ENCODE peak calls at places on chromosome X, in seven cellular contexts. T is K562, O is transverse colon, J is sigmoid colon, W is tibial nerve, U is A549, L is ovary. A is an unnamed sample.
A peak's percentile ranks its signal among the peaks of the same experiment; 100 is the strongest.

GRCh38 chrX:154374361-154375155 is at the start of gene FLNA:
- DNase-seq in T (no peak), O (peak; percentile 58), J (peak; percentile 89), W (no peak), U (no peak), L (peak; percentile 54), A (peak; percentile 53)

GRCh38 chrX:16603822-16604221 is 46.1 kb upstream of the S100G start:
- DNase-seq in T (no peak), O (no peak), J (no peak), W (no peak), U (no peak), L (no peak), A (no peak)

GRCh38 chrX:131985526-131986049 is 37.5 kb upstream of the STK26 start:
- DNase-seq in T (peak; percentile 28), O (no peak), J (no peak), W (no peak), U (no peak), L (no peak), A (no peak)

GRCh38 chrX:119240356-119240755 is 4.3 kb downstream of the PGRMC1 start:
- DNase-seq in T (no peak), O (no peak), J (no peak), W (no peak), U (no peak), L (no peak), A (no peak)

GRCh38 chrX:70129811-70130210 is 3.4 kb upstream of the IGBP1 start:
- DNase-seq in T (no peak), O (no peak), J (no peak), W (no peak), U (no peak), L (no peak), A (no peak)

GRCh38 chrX:42615161-42615563 is 162.8 kb downstream of the PPP1R2C start:
- DNase-seq in T (no peak), O (peak; percentile 68), J (no peak), W (no peak), U (no peak), L (no peak), A (no peak)

GRCh38 chrX:12789976-12790375 is 1.2 kb upstream of the PRPS2 start:
- DNase-seq in T (no peak), O (no peak), J (no peak), W (no peak), U (no peak), L (no peak), A (no peak)

GRCh38 chrX:136055651-136056221 is 70.5 kb downstream of the SLC9A6 start:
- DNase-seq in T (no peak), O (no peak), J (peak; percentile 91), W (peak; percentile 50), U (no peak), L (peak; percentile 22), A (no peak)

GRCh38 chrX:40105791-40106676 is 8.3 kb upstream of the BCOR start:
- DNase-seq in T (peak; percentile 51), O (peak; percentile 78), J (peak; percentile 87), W (peak; percentile 52), U (peak; percentile 38), L (peak; percentile 71), A (peak; percentile 77)

GRCh38 chrX:46386511-46386910 is 158.7 kb downstream of the ZNF674 start:
- DNase-seq in T (no peak), O (no peak), J (no peak), W (no peak), U (no peak), L (no peak), A (no peak)

GRCh38 chrX:101383679-101384078 is 2.3 kb downstream of the BTK start:
- DNase-seq in T (no peak), O (peak; percentile 26), J (no peak), W (no peak), U (no peak), L (no peak), A (no peak)

GRCh38 chrX:100643943-100644587 is at the start of gene SRPX2:
- DNase-seq in T (no peak), O (peak; percentile 50), J (peak; percentile 85), W (peak; percentile 60), U (peak; percentile 51), L (peak; percentile 48), A (no peak)

GRCh38 chrX:80812176-80812575 is 2.5 kb upstream of the BRWD3 start:
- DNase-seq in T (no peak), O (peak; percentile 19), J (no peak), W (peak; percentile 5), U (no peak), L (no peak), A (no peak)

GRCh38 chrX:4932790-4933189 is 1219.3 kb upstream of the PRKX start:
- DNase-seq in T (no peak), O (no peak), J (no peak), W (no peak), U (no peak), L (no peak), A (no peak)

GRCh38 chrX:124467202-124467601 is 120.8 kb downstream of the SH2D1A start:
- DNase-seq in T (no peak), O (no peak), J (no peak), W (no peak), U (no peak), L (no peak), A (no peak)

GRCh38 chrX:125998432-125998831 is 167.7 kb downstream of the DCAF12L2 start:
- DNase-seq in T (no peak), O (no peak), J (no peak), W (no peak), U (no peak), L (no peak), A (no peak)

GRCh38 chrX:110188701-110189558 is 129.0 kb downstream of the AMMECR1 start:
- DNase-seq in T (no peak), O (no peak), J (no peak), W (no peak), U (no peak), L (no peak), A (no peak)

GRCh38 chrX:150486011-150486410 is 82.4 kb upstream of the MTM1 start:
- DNase-seq in T (peak; percentile 16), O (peak; percentile 50), J (peak; percentile 74), W (peak; percentile 22), U (peak; percentile 45), L (no peak), A (peak; percentile 62)

GRCh38 chrX:10233173-10233572 is 76.4 kb downstream of the CLCN4 start:
- DNase-seq in T (no peak), O (no peak), J (no peak), W (no peak), U (no peak), L (no peak), A (no peak)

GRCh38 chrX:74421181-74422028 is at the start of gene SLC16A2:
- DNase-seq in T (no peak), O (peak; percentile 57), J (peak; percentile 93), W (peak; percentile 60), U (peak; percentile 72), L (peak; percentile 77), A (peak; percentile 52)

GRCh38 chrX:74422576-74423288 is 1.4 kb downstream of the SLC16A2 start:
- DNase-seq in T (no peak), O (peak; percentile 35), J (peak; percentile 90), W (no peak), U (no peak), L (peak; percentile 64), A (peak; percentile 59)

GRCh38 chrX:74423289-74423985 is 2.1 kb downstream of the SLC16A2 start:
- DNase-seq in T (no peak), O (no peak), J (no peak), W (no peak), U (no peak), L (no peak), A (no peak)

GRCh38 chrX:74420194-74421035 is 878 bp upstream of the SLC16A2 start:
- DNase-seq in T (no peak), O (peak; percentile 57), J (peak; percentile 89), W (peak; percentile 30), U (peak; percentile 60), L (peak; percentile 82), A (peak; percentile 64)

DNA sequence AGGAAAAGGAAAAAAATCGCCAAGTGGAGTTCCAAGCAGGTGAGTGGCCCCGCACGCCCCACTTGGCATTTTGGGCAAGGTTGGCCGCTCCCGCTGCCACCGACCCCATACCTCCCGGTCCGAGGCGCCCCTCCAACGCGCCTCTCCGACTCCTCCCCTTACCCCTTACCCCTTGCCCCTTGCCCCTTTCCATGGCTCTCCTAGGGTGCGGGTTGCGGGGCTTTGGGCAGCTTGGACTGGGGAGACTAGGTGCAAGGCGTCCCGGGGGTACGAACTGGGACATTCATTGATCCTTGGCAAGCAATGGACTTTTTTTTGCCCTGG is 698 bp downstream of the SLC16A2 start:
- DNase-seq in T (no peak), O (no peak), J (no peak), W (no peak), U (no peak), L (no peak), A (no peak)
- TF ChIP-seq EP300 in T (no peak), O (no peak), J (no peak), W (no peak), U (no peak), L (no peak), A (no peak)

GRCh38 chrX:37686348-37686736 is 751 bp downstream of the XK start:
- DNase-seq in T (no peak), O (no peak), J (no peak), W (no peak), U (no peak), L (no peak), A (no peak)
- H3K4me3 ChIP-seq in T (peak overlapping the region; percentile 54), O (peak overlapping the region; percentile 40), J (peak overlapping the region; percentile 60), W (peak overlapping the region; percentile 61), U (peak overlapping the region; percentile 54), L (peak overlapping the region; percentile 35), A (peak overlapping the region; percentile 50)

DNA sequence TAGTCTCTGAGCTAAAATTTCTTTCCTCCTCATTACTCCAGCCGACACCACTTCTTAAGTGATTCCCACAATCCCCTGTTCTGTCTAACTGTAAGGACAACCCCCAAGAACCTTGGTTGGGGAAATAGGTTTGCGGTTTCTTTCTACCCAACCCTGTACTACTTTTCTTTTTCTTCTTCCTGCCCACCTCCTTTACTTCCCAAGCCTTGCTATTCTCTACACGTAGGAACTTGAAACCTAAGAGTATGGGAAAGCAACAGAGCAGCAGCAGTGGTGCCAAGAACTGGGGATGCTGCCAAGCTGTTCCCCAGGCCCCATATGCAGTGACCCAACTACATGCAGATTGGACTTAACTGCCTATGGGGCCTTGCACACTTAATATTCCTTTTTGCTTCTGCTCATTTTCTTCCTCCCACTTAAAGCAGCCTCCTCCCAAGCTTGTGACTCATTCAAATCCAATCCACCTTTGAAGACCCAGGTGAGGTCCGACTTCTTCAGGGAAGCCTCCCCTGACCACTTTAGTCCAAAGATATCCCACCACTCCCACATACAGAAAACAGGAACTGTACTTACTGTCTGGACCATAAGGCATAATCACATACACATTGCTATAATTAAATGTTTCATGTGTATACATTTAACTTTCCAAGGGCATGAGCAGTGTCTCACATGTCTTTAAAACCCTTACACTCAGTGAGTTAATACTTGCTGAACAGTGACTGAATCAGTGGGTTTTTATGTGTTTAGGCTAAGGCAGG is 1.7 kb downstream of the FAM120C start:
- DNase-seq in T (no peak), O (no peak), J (no peak), W (no peak), U (no peak), L (no peak), A (no peak)
- H3K27ac ChIP-seq in T (no peak overlapping the region), O (no peak overlapping the region), J (peak overlapping the region; percentile 88), W (no peak overlapping the region), U (peak overlapping the region; percentile 99), L (no peak overlapping the region), A (no peak overlapping the region)

DNA sequence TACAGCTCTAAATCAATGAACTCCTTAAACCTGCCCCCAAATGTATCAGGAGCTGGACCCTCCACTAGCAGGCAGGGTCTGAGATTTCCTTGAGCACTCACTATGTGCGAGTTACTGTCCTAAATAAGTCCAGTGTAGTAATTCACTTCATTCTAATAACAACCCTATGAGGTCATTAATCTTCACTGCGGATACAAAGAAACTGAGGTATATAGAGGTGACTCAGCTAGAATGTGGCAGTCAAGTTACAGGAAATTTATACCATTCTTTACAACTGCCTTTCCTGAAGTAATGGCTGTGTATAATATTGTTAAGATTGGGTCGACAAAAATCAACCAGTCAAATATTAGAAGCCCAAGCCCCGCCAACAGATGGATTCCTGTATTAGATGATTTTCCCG is 473.9 kb upstream of the FTHL17 start:
- DNase-seq in T (no peak), O (no peak), J (no peak), W (no peak), U (no peak), L (no peak), A (no peak)
- TF ChIP-seq EP300 in T (no peak), O (no peak), J (no peak), W (no peak), U (no peak), L (no peak), A (no peak)

A was measured in stomach.